ENCODE peak calls at places on chromosomes 2 and 18, in nine cellular contexts. F, W, M, H, U, X, B, A and Q are unnamed samples.

GRCh38 chr2:46160326-46160725 is 136.9 kb upstream of the EPAS1 start:
- DNase-seq in F (no peak), W (no peak), M (no peak), H (no peak), U (no peak), X (no peak), B (no peak), A (no peak), Q (no peak)

GRCh38 chr2:112692496-112692911 is 28.3 kb upstream of the NT5DC4 start:
- DNase-seq in F (no peak), W (peak; percentile 77), M (peak; percentile 91), H (peak; percentile 80), U (no peak), X (peak; percentile 86), B (no peak), A (no peak), Q (peak; percentile 77)

GRCh38 chr18:62196978-62197377 is 9.9 kb downstream of the RELCH start:
- DNase-seq in F (no peak), W (no peak), M (no peak), H (no peak), U (no peak), X (no peak), B (no peak), A (no peak), Q (no peak)

GRCh38 chr2:112803691-112804521 is 19.6 kb upstream of the IL1A start:
- DNase-seq in F (no peak), W (no peak), M (peak; percentile 66), H (peak; percentile 55), U (no peak), X (no peak), B (no peak), A (no peak), Q (no peak)

GRCh38 chr18:10296491-10296890 is 157.9 kb upstream of the APCDD1 start:
- DNase-seq in F (no peak), W (no peak), M (no peak), H (no peak), U (no peak), X (no peak), B (no peak), A (no peak), Q (no peak)

GRCh38 chr2:99101697-99102096 is 39.8 kb upstream of the C2orf15 start:
- DNase-seq in F (no peak), W (no peak), M (peak; percentile 4), H (no peak), U (no peak), X (no peak), B (no peak), A (no peak), Q (no peak)

GRCh38 chr2:188919824-188920223 is 54.3 kb upstream of the COL3A1 start:
- DNase-seq in F (no peak), W (no peak), M (no peak), H (no peak), U (no peak), X (no peak), B (no peak), A (no peak), Q (no peak)

GRCh38 chr2:201007584-201007998 is 44.1 kb upstream of the ORC2 start:
- DNase-seq in F (no peak), W (no peak), M (no peak), H (no peak), U (no peak), X (peak; percentile 73), B (no peak), A (no peak), Q (no peak)

GRCh38 chr2:70939001-70939846 is 3.5 kb downstream of the ATP6V1B1 start:
- DNase-seq in F (peak; percentile 86), W (no peak), M (no peak), H (no peak), U (no peak), X (no peak), B (no peak), A (peak; percentile 5), Q (no peak)

GRCh38 chr2:136305517-136306192 is 187.7 kb upstream of the CXCR4 start:
- DNase-seq in F (no peak), W (no peak), M (no peak), H (no peak), U (no peak), X (no peak), B (no peak), A (no peak), Q (no peak)

GRCh38 chr2:52862801-52863200 is 904.8 kb upstream of the CHAC2 start:
- DNase-seq in F (no peak), W (no peak), M (no peak), H (no peak), U (no peak), X (no peak), B (no peak), A (no peak), Q (peak; percentile 20)

GRCh38 chr2:156892449-156893335 is 364.8 kb upstream of the GALNT5 start:
- DNase-seq in F (peak; percentile 67), W (no peak), M (peak; percentile 13), H (peak; percentile 4), U (no peak), X (no peak), B (no peak), A (no peak), Q (peak; percentile 35)

GRCh38 chr2:41782306-41783158 is 265.3 kb upstream of the PKDCC start:
- DNase-seq in F (peak; percentile 42), W (no peak), M (peak; percentile 25), H (peak; percentile 53), U (no peak), X (no peak), B (no peak), A (peak; percentile 18), Q (peak; percentile 20)

DNA sequence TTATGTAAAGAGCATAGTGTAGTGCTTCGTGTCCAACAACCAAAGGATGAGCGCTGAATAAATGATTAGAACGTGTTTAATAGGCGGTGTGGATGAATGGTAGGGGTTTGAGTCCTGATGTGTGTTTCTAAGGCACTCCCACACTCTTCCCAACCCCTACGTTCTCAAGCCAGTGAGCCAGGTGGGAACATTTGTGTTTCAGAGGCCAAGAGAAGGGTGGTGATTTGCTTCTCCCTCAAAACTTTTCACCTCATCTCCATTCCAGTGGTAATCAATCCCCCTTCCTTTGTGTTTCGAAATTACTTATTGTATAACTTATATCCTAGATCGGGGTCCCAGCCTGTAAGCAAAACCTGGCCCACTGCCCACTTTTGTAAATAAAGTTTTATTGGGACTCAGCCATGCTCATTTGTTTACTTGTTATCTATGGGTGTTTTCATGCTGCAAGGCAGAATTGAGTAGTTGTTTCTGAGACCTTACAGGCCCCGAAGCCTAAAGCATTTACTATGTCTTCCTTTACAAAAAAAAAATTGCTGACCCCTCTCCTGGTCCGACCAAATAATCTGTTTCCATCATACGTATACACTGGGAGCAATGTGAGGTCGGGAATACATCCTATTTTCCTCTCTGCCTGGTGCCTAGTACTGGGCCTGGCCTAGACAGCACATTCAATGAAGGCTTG is 150.8 kb upstream of the MYCN start:
- DNase-seq in F (no peak), W (no peak), M (no peak), H (no peak), U (no peak), X (no peak), B (no peak), A (no peak), Q (no peak)
- TF ChIP-seq CTCF in F (no peak), W (no peak), M (no peak), H (no peak), U (no peak), X (no peak), B (no peak), A (no peak), Q (no peak)

DNA sequence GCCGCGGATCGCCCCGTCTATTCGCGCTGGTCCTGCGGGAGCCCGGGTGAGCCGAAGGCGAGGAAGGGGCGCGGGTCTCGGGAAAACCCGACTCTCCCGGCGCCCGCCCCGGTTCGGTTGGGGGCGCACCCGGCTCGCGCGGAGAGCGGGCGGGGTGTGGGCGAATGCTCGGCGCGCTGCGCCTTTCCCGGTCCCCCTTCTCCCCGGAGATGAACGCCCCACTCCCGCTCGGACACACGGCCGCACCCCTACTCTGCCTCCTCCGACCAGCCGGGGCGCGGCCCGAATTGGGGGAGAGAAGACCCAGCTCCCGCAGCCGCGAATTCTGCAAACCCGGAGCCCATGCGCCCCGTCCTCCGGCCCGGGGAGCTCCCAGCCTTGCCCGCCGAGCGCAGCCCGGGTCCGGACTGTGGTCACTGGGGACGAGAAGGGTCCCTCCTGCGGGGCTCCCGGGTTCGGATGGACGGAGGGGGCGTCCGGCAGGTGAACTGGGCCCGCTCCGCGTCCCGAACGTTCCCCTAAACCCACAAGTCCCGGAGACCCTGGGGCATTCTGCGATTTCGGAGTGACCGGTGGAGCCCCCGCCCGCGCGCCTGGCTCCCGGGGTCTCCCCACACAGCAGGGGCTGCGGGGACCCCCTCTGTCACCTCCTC is 734 bp downstream of the KCNG2 start:
- DNase-seq in F (peak; percentile 40), W (peak; percentile 30), M (no peak), H (no peak), U (no peak), X (no peak), B (peak; percentile 59), A (no peak), Q (no peak)
- H3K4me3 ChIP-seq in F (peak overlapping the region; percentile 65), W (peak overlapping the region; percentile 28), M (no peak overlapping the region), H (peak overlapping the region; percentile 35), U (no peak overlapping the region), X (no peak overlapping the region), B (no peak overlapping the region), A (peak overlapping the region; percentile 39), Q (peak overlapping the region; percentile 27)

GRCh38 chr2:214591359-214591758 is 180.5 kb downstream of the VWC2L start:
- DNase-seq in F (no peak), W (no peak), M (no peak), H (no peak), U (no peak), X (no peak), B (no peak), A (no peak), Q (no peak)

DNA sequence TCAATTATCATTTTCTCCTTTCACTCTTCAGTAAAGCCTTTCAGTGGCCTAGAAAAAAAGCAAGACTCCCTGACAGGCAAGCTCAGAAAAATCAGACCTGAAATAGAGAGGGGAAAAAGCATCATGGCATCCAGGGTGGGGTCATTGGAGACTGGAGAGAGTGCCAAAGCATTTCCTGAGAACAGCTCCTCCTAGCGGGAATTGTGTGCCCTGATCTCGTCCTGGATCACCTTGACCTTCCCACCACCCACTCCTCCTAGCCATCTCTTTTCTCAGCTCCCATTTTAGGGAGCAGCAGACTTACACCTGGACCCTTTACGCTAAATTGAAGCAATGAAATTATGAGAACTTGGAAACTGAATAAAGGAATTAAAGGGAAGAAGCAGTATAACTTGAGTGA is 176.6 kb downstream of the VWC2L start:
- DNase-seq in F (peak; percentile 45), W (no peak), M (no peak), H (no peak), U (no peak), X (no peak), B (no peak), A (no peak), Q (no peak)
- TF ChIP-seq CTCF in F (peak; percentile 64), W (no peak), M (no peak), H (peak; percentile 14), U (no peak), X (peak; percentile 47), B (no peak), A (no peak), Q (peak; percentile 8)

DNA sequence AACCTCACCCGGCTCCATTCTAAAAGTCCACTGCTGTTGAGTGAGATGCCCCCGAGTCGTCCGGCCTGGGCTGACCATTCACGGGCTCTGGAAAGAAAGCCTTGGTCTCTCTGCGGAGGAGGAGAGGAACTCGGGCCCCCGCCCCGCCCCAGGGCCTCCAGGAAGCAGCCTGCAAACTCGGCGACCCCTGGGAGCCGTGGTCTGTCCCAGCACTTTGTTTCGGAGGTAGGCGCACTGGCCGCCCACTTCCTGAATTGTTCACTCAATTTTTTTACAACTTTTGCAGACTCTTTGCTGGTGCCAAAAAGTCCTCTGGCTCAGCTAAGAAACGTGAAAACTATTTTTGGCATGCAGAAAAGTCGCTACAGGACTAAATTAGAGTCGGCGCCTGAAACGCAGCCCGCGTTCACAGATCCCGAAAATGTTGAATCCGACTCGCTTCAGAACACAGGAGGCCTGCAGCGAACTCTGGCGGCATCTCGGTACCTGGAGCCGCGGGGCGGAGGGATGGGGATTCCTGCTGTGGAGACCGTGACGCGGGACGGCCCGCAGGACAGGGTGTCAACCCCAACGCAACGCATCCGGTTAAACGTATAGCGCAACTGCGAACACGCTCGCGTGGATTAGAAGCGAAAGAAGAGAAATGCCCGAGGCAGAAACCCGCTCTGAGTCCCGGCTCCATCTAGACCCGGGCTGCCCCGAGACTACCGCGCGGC is 1.5 kb downstream of the PXDN start:
- DNase-seq in F (peak; percentile 83), W (peak; percentile 76), M (peak; percentile 95), H (peak; percentile 67), U (peak; percentile 90), X (no peak), B (no peak), A (peak; percentile 79), Q (peak; percentile 89)
- H3K4me3 ChIP-seq in F (peak overlapping the region; percentile 93), W (peak overlapping the region; percentile 57), M (peak overlapping the region; percentile 70), H (peak overlapping the region; percentile 59), U (peak overlapping the region; percentile 85), X (no peak overlapping the region), B (peak overlapping the region; percentile 19), A (peak overlapping the region; percentile 85), Q (peak overlapping the region; percentile 78)